ENCODE peak calls at places on chromosomes 6 and 20, in four cellular contexts. M is mammary epithelial cell, O is endodermal cell, A is mesendoderm. Z is an unnamed sample.
A peak's percentile ranks its signal among the peaks of the same experiment; 100 is the strongest.

GRCh38 chr20:40009542-40009941 is 679.5 kb downstream of the MAFB start:
- DNase-seq in A (no peak), O (no peak), M (peak; percentile 45), Z (peak; percentile 5)

GRCh38 chr6:119323478-119323877 is 26.1 kb downstream of the MAN1A1 start:
- DNase-seq in M (peak; percentile 54), A (no peak), O (no peak), Z (no peak)

GRCh38 chr20:50876063-50876685 is 55.1 kb downstream of the ADNP start:
- DNase-seq in M (no peak), O (no peak), A (no peak), Z (no peak)

GRCh38 chr20:13839421-13840092 is 54.7 kb downstream of the NDUFAF5 start:
- DNase-seq in M (peak; percentile 77), O (no peak), A (no peak), Z (peak; percentile 34)

GRCh38 chr6:161353208-161353613 is 79.3 kb upstream of the AGPAT4 start:
- DNase-seq in M (peak; percentile 13), O (peak; percentile 92), A (peak; percentile 97), Z (peak; percentile 39)

GRCh38 chr6:116352515-116353471 is 18.0 kb upstream of the DSE start:
- DNase-seq in O (no peak), M (peak; percentile 69), A (no peak), Z (peak; percentile 80)

GRCh38 chr6:139970591-139970991 is 596.1 kb upstream of the CITED2 start:
- DNase-seq in O (no peak), A (no peak), M (no peak), Z (peak; percentile 41)

GRCh38 chr6:148608211-148608951 is 138.4 kb upstream of the UST start:
- DNase-seq in M (peak; percentile 30), A (peak; percentile 45), O (no peak), Z (peak; percentile 43)

GRCh38 chr6:34067814-34068213 is 78.1 kb downstream of the GRM4 start:
- DNase-seq in O (peak; percentile 69), A (peak; percentile 42), M (no peak), Z (no peak)

GRCh38 chr6:93344436-93344835 is 74.9 kb downstream of the EPHA7 start:
- DNase-seq in A (no peak), O (no peak), M (no peak), Z (no peak)

GRCh38 chr20:11130554-11131166 is 456.9 kb upstream of the JAG1 start:
- DNase-seq in A (no peak), O (no peak), M (peak; percentile 93), Z (no peak)

GRCh38 chr6:18022398-18023231 is 35.2 kb upstream of the KIF13A start:
- DNase-seq in M (peak; percentile 58), A (peak; percentile 95), O (peak; percentile 88), Z (peak; percentile 12)

GRCh38 chr20:54166987-54167662 is 6.7 kb downstream of the CYP24A1 start:
- DNase-seq in M (no peak), O (no peak), A (no peak), Z (no peak)

GRCh38 chr6:48109902-48110301 is 1.1 kb downstream of the PTCHD4 start:
- DNase-seq in M (peak; percentile 59), O (no peak), A (no peak), Z (peak; percentile 23)

GRCh38 chr20:22717466-22717865 is 133.1 kb upstream of the FOXA2 start:
- DNase-seq in O (no peak), M (no peak), A (peak; percentile 10), Z (no peak)

GRCh38 chr20:60138263-60139127 is 180.3 kb downstream of the CDH26 start:
- DNase-seq in M (no peak), A (no peak), O (no peak), Z (peak; percentile 27)

GRCh38 chr20:6053776-6054688 is at the start of gene LRRN4:
- DNase-seq in O (peak; percentile 88), A (peak; percentile 94), M (peak; percentile 80), Z (no peak)

GRCh38 chr20:32837157-32837556 is 17.4 kb downstream of the MAPRE1 start:
- DNase-seq in M (no peak), A (no peak), O (no peak), Z (no peak)

GRCh38 chr20:62149532-62150235 is 6.1 kb downstream of the SS18L1 start:
- DNase-seq in A (peak; percentile 91), O (peak; percentile 82), M (peak; percentile 83), Z (no peak)

GRCh38 chr20:17655865-17656489 is 26.1 kb downstream of the RRBP1 start:
- DNase-seq in M (peak; percentile 35), O (peak; percentile 77), A (peak; percentile 81), Z (no peak)

GRCh38 chr6:156379946-156380707 is 397.1 kb upstream of the ARID1B start:
- DNase-seq in O (no peak), M (no peak), A (peak; percentile 35), Z (peak; percentile 43)

GRCh38 chr6:126039284-126039683 is 52.9 kb downstream of the TRMT11 start:
- DNase-seq in M (peak; percentile 9), O (no peak), A (peak; percentile 64), Z (peak; percentile 27)

GRCh38 chr6:26597389-26597766 is 625 bp downstream of the ABT1 start:
- DNase-seq in O (no peak), A (no peak), M (no peak), Z (no peak)

GRCh38 chr6:75290558-75290957 is 6.0 kb upstream of the TMEM30A start:
- DNase-seq in O (no peak), M (no peak), A (peak; percentile 60), Z (no peak)

GRCh38 chr20:10286356-10286755 is 67.7 kb downstream of the SNAP25 start:
- DNase-seq in M (no peak), O (no peak), A (no peak), Z (no peak)

GRCh38 chr6:4371207-4371921 is 236.0 kb upstream of the ECI2 start:
- DNase-seq in M (no peak), A (no peak), O (peak; percentile 12), Z (peak; percentile 88)

GRCh38 chr20:37202267-37202943 is 23.1 kb upstream of the MROH8 start:
- DNase-seq in A (peak; percentile 89), O (peak; percentile 71), M (peak; percentile 77), Z (peak; percentile 95)

GRCh38 chr6:149410557-149410956 is 10.5 kb downstream of the SUMO4 start:
- DNase-seq in M (no peak), A (no peak), O (no peak), Z (no peak)

GRCh38 chr6:21164768-21165326 is 428.7 kb upstream of the SOX4 start:
- DNase-seq in M (peak; percentile 6), A (no peak), O (no peak), Z (peak; percentile 29)

GRCh38 chr6:154356118-154356517 is 485 bp downstream of the IPCEF1 start:
- DNase-seq in M (no peak), O (peak; percentile 28), A (no peak), Z (no peak)

GRCh38 chr6:31576897-31577341 is 1.6 kb downstream of the TNF start:
- DNase-seq in M (no peak), O (peak; percentile 39), A (no peak), Z (no peak)
- H3K9ac ChIP-seq in M (no peak overlapping the region), O (no peak overlapping the region), A (no peak overlapping the region), Z (no peak overlapping the region)

DNA sequence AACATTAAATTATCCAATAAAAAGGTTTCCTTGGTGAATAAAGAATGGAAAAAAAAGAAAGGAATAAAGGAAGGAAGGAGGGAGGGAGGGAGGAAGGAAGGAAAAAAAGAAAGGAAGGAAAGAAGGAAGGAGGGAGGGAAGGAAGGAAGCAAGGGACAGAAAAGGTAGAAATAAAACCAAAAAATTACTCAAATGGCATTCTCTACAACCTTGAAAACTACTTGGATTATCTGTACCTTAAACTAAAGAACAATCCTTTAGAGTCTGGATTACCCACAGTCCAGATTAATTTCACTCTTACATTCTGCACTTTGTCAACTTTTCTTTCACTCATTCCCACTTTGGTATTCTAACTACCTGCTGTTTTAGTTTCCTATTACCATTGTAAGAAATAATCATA is 361.8 kb upstream of the ADGRB3 start:
- DNase-seq in A (no peak), M (no peak), O (no peak), Z (no peak)
- H3K9ac ChIP-seq in A (no peak overlapping the region), M (no peak overlapping the region), O (no peak overlapping the region), Z (no peak overlapping the region)

DNA sequence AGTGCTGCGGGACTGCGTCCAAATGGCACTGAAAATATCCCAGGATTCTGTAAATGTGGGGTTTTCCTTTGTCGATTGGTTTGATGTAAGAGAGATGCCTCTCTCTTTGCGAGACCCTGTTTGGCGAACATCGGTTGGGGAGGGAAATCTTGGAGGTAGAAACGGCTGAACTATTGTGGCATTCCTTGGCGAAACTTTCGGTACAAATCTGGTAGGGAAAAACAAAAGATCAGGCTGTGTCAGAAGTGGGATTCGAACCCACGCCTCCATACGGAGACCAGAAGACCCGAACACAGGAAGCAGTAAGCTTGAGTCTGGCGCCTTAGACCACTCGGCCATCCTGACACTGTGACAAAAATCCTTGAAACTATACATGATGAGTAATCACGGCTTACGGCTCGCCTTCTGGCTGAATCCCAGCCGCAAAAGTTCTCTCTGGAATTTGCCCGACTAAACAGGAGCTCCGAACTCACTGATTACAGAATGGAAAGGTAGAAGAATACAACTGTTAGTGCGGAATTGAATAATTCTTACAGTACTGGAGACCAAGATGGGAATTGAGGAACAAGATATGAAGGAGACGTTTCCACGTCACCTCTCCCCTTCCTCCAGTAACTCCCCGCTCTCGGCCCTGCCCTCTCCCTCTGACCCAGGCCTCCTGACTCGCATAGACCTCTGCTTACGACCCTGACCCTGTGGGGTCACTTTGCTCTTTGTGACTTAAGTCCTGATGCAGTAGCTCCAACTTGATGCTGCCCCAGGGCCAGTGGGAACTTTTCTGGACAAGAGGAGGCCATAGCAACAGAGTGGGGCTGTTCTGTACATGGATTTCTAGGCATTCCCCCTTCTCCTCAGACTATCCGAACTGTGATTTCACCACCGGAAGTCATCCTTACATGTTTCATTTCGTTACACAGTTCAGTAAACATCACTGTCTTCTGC is 132.8 kb upstream of the ZNF184 start:
- DNase-seq in A (peak; percentile 96), M (peak; percentile 87), O (peak; percentile 97), Z (peak; percentile 77)
- H3K9ac ChIP-seq in A (peak overlapping the region; percentile 79), M (no peak overlapping the region), O (peak overlapping the region; percentile 79), Z (no peak overlapping the region)

GRCh38 chr20:19460386-19460785 is 247.9 kb downstream of the SLC24A3 start:
- DNase-seq in O (no peak), A (no peak), M (no peak), Z (peak; percentile 28)

GRCh38 chr20:19457551-19457950 is 245.1 kb downstream of the SLC24A3 start:
- DNase-seq in A (no peak), M (no peak), O (peak; percentile 13), Z (no peak)

GRCh38 chr20:19453369-19453768 is 240.9 kb downstream of the SLC24A3 start:
- DNase-seq in O (no peak), A (no peak), M (no peak), Z (no peak)

GRCh38 chr20:19453781-19454310 is 241.4 kb downstream of the SLC24A3 start:
- DNase-seq in A (no peak), M (no peak), O (peak; percentile 33), Z (no peak)

DNA sequence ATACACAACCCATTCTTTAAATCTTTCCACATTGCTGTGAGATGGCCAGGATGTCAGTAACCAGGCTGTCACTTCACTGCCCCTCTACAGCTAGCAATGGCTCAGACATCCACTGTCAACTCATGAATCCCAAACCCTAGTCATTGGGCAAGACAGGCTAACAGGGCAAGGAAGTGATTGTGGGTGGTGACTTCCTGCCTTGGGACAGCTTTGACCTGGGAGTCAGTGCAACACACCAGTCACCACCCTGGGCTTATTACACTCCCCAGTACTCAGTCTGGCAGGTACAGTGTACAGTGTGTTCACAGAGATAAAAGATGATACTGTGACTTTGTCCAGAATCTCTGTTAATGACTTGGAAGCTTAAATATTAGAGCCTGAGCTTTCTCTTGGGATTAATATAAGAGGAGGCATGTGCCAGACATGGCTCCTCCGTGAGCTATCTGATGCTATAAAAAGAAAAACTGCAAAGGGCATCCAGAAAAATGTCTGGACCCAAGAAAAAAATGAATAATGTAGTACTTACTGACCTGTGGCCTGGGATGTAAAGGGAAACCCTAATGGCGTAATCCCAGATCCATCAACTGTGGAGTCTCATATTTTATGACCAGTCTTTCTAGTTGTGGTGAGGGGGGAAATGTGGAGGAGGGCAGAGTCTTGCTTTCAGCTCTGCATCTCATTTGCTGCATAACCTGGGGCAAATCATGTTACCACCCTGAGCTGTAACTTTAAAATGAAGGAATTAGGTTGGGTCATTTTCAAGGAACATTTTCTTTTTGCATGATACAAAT is 244.4 kb downstream of the SLC24A3 start:
- DNase-seq in O (peak; percentile 4), A (no peak), M (no peak), Z (no peak)
- H3K9ac ChIP-seq in O (no peak overlapping the region), A (no peak overlapping the region), M (no peak overlapping the region), Z (no peak overlapping the region)

Z was measured in fibroblast of lung.